ENCODE peak calls at places on chromosome 15, in four cellular contexts. R, Z, M and F are unnamed samples.

GRCh38 chr15:51634591-51635198 is 12.1 kb upstream of the DMXL2 start:
- DNase-seq in Z (no peak), R (no peak), M (no peak), F (peak)

GRCh38 chr15:62244762-62245161 is 79.7 kb upstream of the C2CD4B start:
- DNase-seq in Z (no peak), M (no peak), R (no peak), F (no peak)

GRCh38 chr15:81098884-81099601 is 35.0 kb upstream of the CFAP161 start:
- DNase-seq in R (no peak), Z (no peak), M (no peak), F (peak)

GRCh38 chr15:74897300-74897701 is 7.5 kb downstream of the MPI start:
- DNase-seq in M (no peak), R (no peak), Z (no peak), F (no peak)

GRCh38 chr15:83999396-84000120 is 236.0 kb upstream of the GOLGA6L4 start:
- DNase-seq in Z (no peak), R (no peak), M (no peak), F (peak)

GRCh38 chr15:81349271-81349670 is 24.7 kb downstream of the TMC3 start:
- DNase-seq in R (no peak), M (no peak), Z (no peak), F (no peak)

GRCh38 chr15:30985081-30985531 is 6.3 kb downstream of the MTMR10 start:
- DNase-seq in R (no peak), M (peak), Z (no peak), F (peak)

GRCh38 chr15:39151545-39151944 is 429.3 kb upstream of the THBS1 start:
- DNase-seq in Z (no peak), R (no peak), M (no peak), F (no peak)

GRCh38 chr15:77607111-77607893 is 25.4 kb downstream of the LINGO1 start:
- DNase-seq in Z (no peak), M (peak), R (no peak), F (peak)

GRCh38 chr15:45168751-45169551 is 18.8 kb downstream of the SHF start:
- DNase-seq in M (no peak), Z (no peak), R (no peak), F (no peak)

GRCh38 chr15:43276563-43277200 is 10.0 kb upstream of the TGM5 start:
- DNase-seq in M (no peak), Z (no peak), R (no peak), F (no peak)